ENCODE peak calls at places on chromosomes 7 and 10, in five cellular contexts. U is T-helper 1 cell; C is effector CD4-positive, alpha-beta T cell; H is H54; S is EL. J is an unnamed sample.

GRCh38 chr7:112001089-112001826 is 204.9 kb downstream of the DOCK4 start:
- DNase-seq in U (no peak), C (no peak), H (no peak), S (peak; percentile 87), J (no peak)

GRCh38 chr7:23546897-23547572 is 15.3 kb upstream of the TRA2A start:
- DNase-seq in U (peak; percentile 71), C (peak; percentile 70), H (peak; percentile 82), S (peak; percentile 91), J (peak; percentile 95)

GRCh38 chr10:129741280-129741977 is 222.6 kb downstream of the EBF3 start:
- DNase-seq in U (no peak), C (no peak), H (no peak), S (no peak), J (no peak)

GRCh38 chr10:70376436-70377378 is 5.7 kb downstream of the LRRC20 start:
- DNase-seq in U (no peak), C (no peak), H (peak; percentile 83), S (peak; percentile 54), J (no peak)

GRCh38 chr10:50400694-50401093 is 149.4 kb upstream of the ASAH2 start:
- DNase-seq in U (no peak), C (no peak), H (no peak), S (no peak), J (no peak)

GRCh38 chr10:99449023-99449422 is 18.6 kb upstream of the GOT1 start:
- DNase-seq in U (no peak), C (no peak), H (no peak), S (no peak), J (peak; percentile 18)

GRCh38 chr7:82506702-82507101 is 63.1 kb upstream of the CACNA2D1 start:
- DNase-seq in U (no peak), C (no peak), H (no peak), S (no peak), J (no peak)

GRCh38 chr10:7862121-7862514 is 43.8 kb downstream of the TAF3 start:
- DNase-seq in U (no peak), C (no peak), H (no peak), S (no peak), J (no peak)

GRCh38 chr7:54076619-54077018 is 465.6 kb upstream of the VSTM2A start:
- DNase-seq in U (no peak), C (no peak), H (no peak), S (no peak), J (no peak)

GRCh38 chr10:13087986-13088618 is 11.9 kb upstream of the OPTN start:
- DNase-seq in U (no peak), C (no peak), H (no peak), S (peak; percentile 70), J (no peak)

GRCh38 chr10:87961314-87961713 is 97.9 kb downstream of the PTEN start:
- DNase-seq in U (no peak), C (no peak), H (no peak), S (peak; percentile 84), J (no peak)

GRCh38 chr7:139231513-139232376 is 708 bp downstream of the UBN2 start:
- DNase-seq in U (peak; percentile 14), C (no peak), H (peak; percentile 26), S (peak; percentile 55), J (no peak)

GRCh38 chr7:43888983-43889945 is 17.1 kb downstream of the URGCP start:
- DNase-seq in U (no peak), C (no peak), H (no peak), S (peak; percentile 47), J (no peak)

GRCh38 chr7:90900640-90901353 is 304.7 kb downstream of the CDK14 start:
- DNase-seq in U (no peak), C (no peak), H (no peak), S (no peak), J (no peak)

GRCh38 chr7:906776-907157 is 30.4 kb downstream of the GET4 start:
- DNase-seq in U (no peak), C (no peak), H (no peak), S (no peak), J (no peak)

GRCh38 chr10:25933653-25934608 is at the start of gene MYO3A:
- DNase-seq in U (no peak), C (no peak), H (no peak), S (no peak), J (no peak)

GRCh38 chr7:120741371-120742042 is 116.4 kb downstream of the TSPAN12 start:
- DNase-seq in U (no peak), C (no peak), H (no peak), S (no peak), J (no peak)

GRCh38 chr7:73329861-73330581 is 2.1 kb downstream of the FKBP6 start:
- DNase-seq in U (no peak), C (no peak), H (no peak), S (peak; percentile 64), J (no peak)

GRCh38 chr10:87642988-87643387 is 16.7 kb upstream of the PAPSS2 start:
- DNase-seq in U (no peak), C (no peak), H (no peak), S (no peak), J (no peak)

GRCh38 chr10:2978111-2978510 is 89.2 kb upstream of the PFKP start:
- DNase-seq in U (no peak), C (no peak), H (no peak), S (peak; percentile 38), J (peak; percentile 62)

GRCh38 chr10:85642082-85642420 is 724.5 kb downstream of the GRID1 start:
- DNase-seq in U (no peak), C (no peak), H (peak; percentile 25), S (no peak), J (no peak)

GRCh38 chr10:69807122-69807521 is 5.4 kb downstream of the COL13A1 start:
- DNase-seq in U (no peak), C (no peak), H (peak; percentile 88), S (peak; percentile 93), J (no peak)

GRCh38 chr7:117269895-117270294 is 53.0 kb downstream of the WNT2 start:
- DNase-seq in U (no peak), C (no peak), H (no peak), S (peak; percentile 79), J (no peak)

GRCh38 chr7:130144632-130145171 is 60.5 kb downstream of the TMEM209 start:
- DNase-seq in U (no peak), C (no peak), H (no peak), S (peak; percentile 82), J (no peak)

J was measured in SK-N-MC.